ENCODE peak calls at places on chromosomes 16 and 17, in eight cellular contexts. U is suprapubic skin, H is AG04450, O is OCI-LY7, V is body of pancreas, J is GM12865, K is fibroblast of mammary gland, C is cardiac fibroblast. D is an unnamed sample.
A peak's percentile ranks its signal among the peaks of the same experiment; 100 is the strongest.

GRCh38 chr16:8620535-8620934 is 963 bp upstream of the METTL22 start:
- DNase-seq in C (no peak), V (no peak), J (peak; percentile 18), H (no peak), O (no peak), U (no peak), K (peak; percentile 67), D (no peak)

GRCh38 chr16:15919331-15919730 is 30.1 kb upstream of the ABCC1 start:
- DNase-seq in J (no peak), U (no peak), C (no peak), O (no peak), K (peak; percentile 40), V (no peak), H (no peak), D (no peak)

GRCh38 chr17:64003526-64004121 is 5.5 kb downstream of the PRR29 start:
- DNase-seq in H (no peak), U (peak; percentile 45), O (no peak), J (no peak), C (no peak), V (no peak), K (no peak), D (no peak)

GRCh38 chr16:66936462-66936861 is 1.1 kb downstream of the CES2 start:
- DNase-seq in V (peak; percentile 21), K (no peak), O (no peak), J (no peak), H (no peak), C (no peak), U (no peak), D (no peak)

GRCh38 chr16:297832-298231 is 14.9 kb downstream of the PDIA2 start:
- DNase-seq in C (no peak), O (no peak), K (no peak), U (no peak), V (no peak), J (no peak), H (no peak), D (no peak)

GRCh38 chr17:77501751-77502625 is 361.2 kb downstream of the SEC14L1 start:
- DNase-seq in O (no peak), K (no peak), C (no peak), J (no peak), V (no peak), U (peak; percentile 49), H (no peak), D (no peak)

GRCh38 chr17:39271546-39271945 is 45.8 kb upstream of the STAC2 start:
- DNase-seq in J (no peak), V (no peak), H (peak; percentile 7), O (no peak), U (no peak), K (peak; percentile 30), C (peak; percentile 77), D (no peak)

GRCh38 chr17:81235822-81236740 is 2.8 kb downstream of the TEPSIN start:
- DNase-seq in K (no peak), J (no peak), O (no peak), V (no peak), C (no peak), U (no peak), H (no peak), D (no peak)

DNA sequence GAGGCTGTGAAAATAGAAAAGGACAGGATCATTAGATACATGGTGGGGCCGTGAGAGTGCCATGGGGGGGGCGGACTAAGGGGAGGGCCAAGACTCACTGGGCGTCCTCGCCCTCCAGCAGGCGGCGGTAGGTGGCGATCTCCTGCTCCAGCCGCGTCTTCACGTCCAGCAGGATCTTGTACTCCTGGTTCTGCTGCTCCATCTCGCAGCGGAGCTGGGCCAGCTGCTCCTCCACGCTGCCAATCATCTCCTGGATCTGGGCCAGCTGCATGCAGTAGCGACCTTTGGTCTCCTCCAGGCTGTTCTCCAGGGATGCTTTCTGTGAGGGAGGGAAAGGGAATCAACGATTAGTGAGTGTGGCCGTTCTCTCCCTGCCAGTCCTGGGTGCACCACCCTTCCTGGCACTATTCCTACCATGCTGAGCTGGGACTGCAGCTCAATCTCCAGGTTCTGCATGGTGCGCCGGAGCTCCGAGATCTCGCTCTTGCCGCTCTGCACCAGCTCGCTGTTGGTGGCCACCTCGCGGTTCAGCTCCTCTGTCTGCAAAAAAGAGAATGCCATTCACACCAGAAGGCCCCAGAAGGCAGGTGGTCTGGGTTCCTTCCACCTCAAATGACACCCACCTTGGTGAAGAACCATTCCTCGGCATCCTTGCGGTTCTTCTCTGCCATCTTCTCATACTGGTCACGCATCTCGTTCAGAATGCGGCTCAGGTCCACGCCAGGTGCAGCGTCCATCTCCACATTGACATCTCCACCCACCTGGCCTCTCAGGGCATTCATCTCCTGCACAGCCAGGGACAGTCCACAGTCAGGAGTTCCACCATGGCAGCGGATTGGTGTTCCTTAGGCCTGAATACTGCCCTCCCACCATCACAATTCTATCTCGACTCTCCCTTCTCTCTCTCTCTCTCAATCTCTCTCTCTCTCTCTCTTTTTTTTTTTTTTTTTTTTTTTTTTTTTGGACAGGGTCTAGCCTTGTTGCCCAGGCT is 3.3 kb downstream of the KRT14 start:
- DNase-seq in J (no peak), K (no peak), U (no peak), H (no peak), C (no peak), O (no peak), V (peak; percentile 58), D (no peak)
- TF ChIP-seq CTCF in J (no peak), K (no peak), U (no peak), H (no peak), C (peak; percentile 19), O (no peak), V (no peak), D (no peak)

DNA sequence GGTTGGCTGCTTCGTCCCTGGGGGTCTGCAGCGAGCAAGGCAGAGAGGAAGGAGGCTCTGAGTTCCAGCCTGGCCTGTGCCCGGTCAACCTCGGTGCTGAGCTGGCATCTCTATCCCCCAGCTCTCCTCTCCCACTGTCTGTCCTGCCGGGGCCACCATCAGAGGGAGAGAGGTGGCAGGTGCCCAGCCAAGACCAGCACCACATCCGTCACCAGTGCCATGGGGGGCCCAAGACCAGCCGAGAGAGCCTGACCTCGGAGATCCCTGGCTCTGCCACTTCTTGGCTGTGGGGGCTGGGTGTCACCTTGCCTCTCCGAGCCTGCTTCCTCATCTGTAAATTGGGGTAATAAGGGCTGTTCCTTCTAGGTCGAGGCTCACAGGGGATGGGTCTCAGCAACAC is 560 bp upstream of the P2RX1 start:
- DNase-seq in U (no peak), H (no peak), K (no peak), O (no peak), J (no peak), V (no peak), C (no peak), D (no peak)
- H3K4me3 ChIP-seq in U (no peak overlapping the region), H (no peak overlapping the region), K (no peak overlapping the region), O (no peak overlapping the region), J (no peak overlapping the region), V (no peak overlapping the region), C (no peak overlapping the region), D (no peak overlapping the region)

GRCh38 chr16:29317269-29317668 is 89.2 kb downstream of the NPIPB11 start:
- DNase-seq in U (no peak), C (no peak), J (no peak), O (no peak), K (no peak), V (no peak), H (no peak), D (no peak)

GRCh38 chr16:29315046-29315445 is 91.5 kb downstream of the NPIPB11 start:
- DNase-seq in V (no peak), U (no peak), H (no peak), K (peak; percentile 48), C (no peak), J (no peak), O (no peak), D (no peak)

GRCh38 chr16:29314292-29314934 is 92.1 kb downstream of the NPIPB11 start:
- DNase-seq in U (no peak), O (no peak), J (no peak), K (no peak), C (no peak), V (no peak), H (no peak), D (no peak)

GRCh38 chr16:29316673-29317237 is 89.8 kb downstream of the NPIPB11 start:
- DNase-seq in K (no peak), C (no peak), H (no peak), J (no peak), V (peak; percentile 58), U (no peak), O (no peak), D (no peak)

DNA sequence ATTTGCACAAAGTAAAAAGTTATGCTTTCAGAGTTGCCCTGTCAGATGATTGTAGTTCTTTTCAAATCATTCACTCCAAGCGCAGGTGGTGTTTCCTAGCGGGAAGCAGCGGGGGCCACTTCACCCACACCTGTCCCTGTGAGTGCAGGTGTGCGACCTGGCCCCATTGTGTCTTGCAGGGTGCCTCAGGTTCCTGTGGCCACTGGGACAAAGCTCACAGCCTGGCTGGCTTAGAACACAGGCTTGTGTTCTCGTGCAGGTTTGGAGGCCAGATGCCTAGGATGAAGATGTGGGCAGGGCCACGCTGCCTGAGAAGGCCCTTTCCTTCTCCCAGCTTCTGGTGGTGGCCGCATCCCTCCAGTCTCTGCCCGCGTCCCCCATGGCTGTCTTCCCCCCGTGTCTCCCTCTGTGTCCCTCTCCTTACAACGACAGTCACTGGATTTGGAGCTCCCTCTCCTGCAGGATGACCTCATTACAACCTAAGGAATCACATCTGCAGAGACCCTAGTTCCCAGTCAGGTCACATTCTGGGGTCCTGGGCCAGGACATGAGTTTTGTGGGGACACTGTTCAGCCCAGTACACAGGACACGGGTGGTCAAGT is 90.5 kb downstream of the NPIPB11 start:
- DNase-seq in K (no peak), H (no peak), O (peak; percentile 22), V (no peak), J (no peak), U (no peak), C (no peak), D (no peak)
- TF ChIP-seq CTCF in K (no peak), H (no peak), O (peak; percentile 36), V (no peak), J (no peak), U (no peak), C (no peak), D (peak; percentile 18)

GRCh38 chr17:61405686-61406542 is 6.3 kb downstream of the TBX2 start:
- DNase-seq in V (no peak), J (no peak), K (no peak), U (peak; percentile 58), H (no peak), O (no peak), C (no peak), D (no peak)

GRCh38 chr17:61405047-61405685 is 5.5 kb downstream of the TBX2 start:
- DNase-seq in O (no peak), V (no peak), K (no peak), J (no peak), H (no peak), U (peak; percentile 47), C (no peak), D (no peak)

GRCh38 chr17:61402978-61403845 is 3.6 kb downstream of the TBX2 start:
- DNase-seq in J (no peak), U (no peak), C (peak; percentile 33), O (no peak), V (no peak), K (no peak), H (no peak), D (no peak)

GRCh38 chr17:61403846-61404701 is 4.4 kb downstream of the TBX2 start:
- DNase-seq in H (no peak), C (no peak), J (no peak), V (no peak), K (no peak), O (no peak), U (no peak), D (no peak)

DNA sequence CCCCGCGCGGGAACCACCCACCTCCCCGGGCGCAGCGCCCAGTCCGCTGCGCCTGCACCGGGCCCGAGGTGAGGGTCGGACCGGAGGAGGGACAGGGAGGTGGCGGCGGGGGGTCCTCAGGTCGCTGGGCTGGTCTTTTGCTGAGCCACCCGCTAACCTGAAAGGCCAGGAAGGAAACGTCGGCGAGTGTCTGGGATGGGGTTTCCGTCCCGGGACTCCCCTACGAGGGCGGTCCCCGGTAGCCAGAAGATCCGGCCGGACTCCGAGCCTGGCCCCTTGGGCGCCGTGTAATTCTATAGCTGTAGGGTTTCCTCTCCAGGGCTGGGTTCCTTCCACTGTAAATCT is 5.0 kb downstream of the TBX2 start:
- DNase-seq in V (no peak), U (peak; percentile 53), O (no peak), C (no peak), J (no peak), K (no peak), H (no peak), D (no peak)
- H3K4me3 ChIP-seq in V (no peak overlapping the region), U (peak overlapping the region; percentile 21), O (no peak overlapping the region), C (no peak overlapping the region), J (no peak overlapping the region), K (no peak overlapping the region), H (peak overlapping the region; percentile 98), D (no peak overlapping the region)

D was measured in astrocyte of the spinal cord.